ENCODE peak calls at places on chromosomes 6 and 20, in five cellular contexts. K is heart right ventricle, T is AG04450, Z is B cell, M is endothelial cell. X is an unnamed sample.

GRCh38 chr6:21882066-21882465 is 288.5 kb downstream of the SOX4 start:
- DNase-seq in K (no peak), T (no peak), Z (no peak), M (no peak), X (no peak)

GRCh38 chr6:34273242-34273805 is 24.5 kb upstream of the SMIM29 start:
- DNase-seq in K (peak; percentile 55), T (no peak), Z (peak; percentile 20), M (peak; percentile 74), X (no peak)

GRCh38 chr6:65259080-65259479 is 447.9 kb downstream of the EYS start:
- DNase-seq in K (no peak), T (peak; percentile 0), Z (no peak), M (no peak), X (no peak)

GRCh38 chr6:2971420-2972218 is at the start of gene SERPINB6:
- DNase-seq in K (peak; percentile 84), T (no peak), Z (peak; percentile 69), M (peak; percentile 42), X (no peak)

GRCh38 chr6:89243331-89243629 is 26.1 kb upstream of the GABRR1 start:
- DNase-seq in K (no peak), T (no peak), Z (no peak), M (no peak), X (no peak)

GRCh38 chr6:156174026-156174880 is 602.9 kb upstream of the ARID1B start:
- DNase-seq in K (no peak), T (no peak), Z (no peak), M (no peak), X (no peak)

GRCh38 chr20:25225642-25226432 is 22.0 kb upstream of the PYGB start:
- DNase-seq in K (no peak), T (no peak), Z (no peak), M (no peak), X (no peak)

GRCh38 chr6:148235446-148235845 is 107.2 kb upstream of the SASH1 start:
- DNase-seq in K (no peak), T (no peak), Z (no peak), M (no peak), X (no peak)

GRCh38 chr20:52859156-52859887 is 112.8 kb upstream of the TSHZ2 start:
- DNase-seq in K (no peak), T (no peak), Z (no peak), M (no peak), X (no peak)

GRCh38 chr6:105606871-105607421 is 204.1 kb upstream of the PREP start:
- DNase-seq in K (no peak), T (no peak), Z (no peak), M (no peak), X (no peak)

GRCh38 chr20:3473944-3474343 is 3.1 kb downstream of the ATRN start:
- DNase-seq in K (no peak), T (no peak), Z (no peak), M (no peak), X (no peak)

GRCh38 chr6:100465701-100466409 is 1.1 kb upstream of the SIM1 start:
- DNase-seq in K (no peak), T (no peak), Z (no peak), M (no peak), X (no peak)

GRCh38 chr6:118252474-118252873 is 295.6 kb upstream of the PLN start:
- DNase-seq in K (no peak), T (no peak), Z (no peak), M (no peak), X (no peak)

GRCh38 chr20:19835533-19836222 is 77.6 kb downstream of the RIN2 start:
- DNase-seq in K (peak; percentile 40), T (no peak), Z (no peak), M (no peak), X (no peak)

GRCh38 chr20:38225900-38226263 is 34.7 kb downstream of the KIAA1755 start:
- DNase-seq in K (no peak), T (no peak), Z (no peak), M (no peak), X (no peak)

GRCh38 chr6:108957221-108957620 is 109.0 kb downstream of the ARMC2 start:
- DNase-seq in K (no peak), T (no peak), Z (no peak), M (no peak), X (no peak)

GRCh38 chr6:71452709-71453108 is 164.1 kb downstream of the OGFRL1 start:
- DNase-seq in K (no peak), T (no peak), Z (no peak), M (no peak), X (no peak)

GRCh38 chr6:40631760-40632159 is 44.6 kb upstream of the LRFN2 start:
- DNase-seq in K (no peak), T (no peak), Z (no peak), M (no peak), X (no peak)

GRCh38 chr6:34462561-34462971 is 3.3 kb upstream of the PACSIN1 start:
- DNase-seq in K (peak; percentile 60), T (no peak), Z (no peak), M (no peak), X (no peak)

GRCh38 chr20:51008718-51009117 is 14.2 kb downstream of the KCNG1 start:
- DNase-seq in K (no peak), T (no peak), Z (no peak), M (no peak), X (no peak)

GRCh38 chr20:37295001-37295400 is 5.5 kb downstream of the MANBAL start:
- DNase-seq in K (no peak), T (peak; percentile 87), Z (no peak), M (no peak), X (no peak)

GRCh38 chr6:19753822-19754221 is 83.3 kb upstream of the ID4 start:
- DNase-seq in K (no peak), T (no peak), Z (no peak), M (no peak), X (no peak)

GRCh38 chr20:4516851-4517250 is 204.9 kb upstream of the PRND start:
- DNase-seq in K (no peak), T (no peak), Z (no peak), M (no peak), X (no peak)

GRCh38 chr20:54456972-54457371 is 18.4 kb upstream of the DOK5 start:
- DNase-seq in K (no peak), T (no peak), Z (no peak), M (no peak), X (no peak)
- TF ChIP-seq CTCF in K (peak; percentile 16), T (no peak), Z (no peak), M (no peak), X (no peak)

DNA sequence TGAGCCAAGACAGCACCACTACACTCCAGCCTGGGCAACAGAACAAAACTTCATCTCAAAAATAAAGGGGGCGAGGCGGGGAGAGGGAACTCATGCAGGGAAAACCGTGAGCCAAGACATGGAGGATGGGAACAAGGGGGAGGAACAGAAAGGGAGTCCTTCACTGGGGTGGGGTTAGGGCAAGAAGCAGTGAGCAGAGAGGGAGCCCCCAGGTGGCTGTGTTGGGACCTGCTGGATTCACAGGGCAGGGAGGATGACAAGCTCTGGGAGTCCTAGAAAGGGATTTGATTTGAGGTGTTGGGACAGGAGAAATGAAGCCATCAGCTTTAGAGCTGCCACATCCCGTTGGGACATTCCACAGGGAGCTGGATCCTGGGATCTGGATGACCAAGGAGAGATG is 90.6 kb upstream of the TOP1 start:
- DNase-seq in K (no peak), T (no peak), Z (no peak), M (no peak), X (no peak)
- TF ChIP-seq CTCF in K (no peak), T (no peak), Z (no peak), M (no peak), X (no peak)

GRCh38 chr20:34585019-34585418 is 26.5 kb downstream of the MAP1LC3A start:
- DNase-seq in K (no peak), T (no peak), Z (no peak), M (no peak), X (no peak)

GRCh38 chr20:34582911-34583310 is 24.4 kb downstream of the MAP1LC3A start:
- DNase-seq in K (no peak), T (no peak), Z (no peak), M (no peak), X (no peak)

GRCh38 chr20:34582221-34582620 is 23.7 kb downstream of the MAP1LC3A start:
- DNase-seq in K (no peak), T (no peak), Z (no peak), M (no peak), X (no peak)

GRCh38 chr20:34581341-34582189 is 23.0 kb downstream of the MAP1LC3A start:
- DNase-seq in K (no peak), T (no peak), Z (no peak), M (no peak), X (no peak)

GRCh38 chr20:34583524-34583923 is 25.0 kb downstream of the MAP1LC3A start:
- DNase-seq in K (peak; percentile 47), T (no peak), Z (no peak), M (no peak), X (no peak)
- TF ChIP-seq CTCF in K (no peak), T (no peak), Z (no peak), M (no peak), X (no peak)

GRCh38 chr6:134873500-134874388 is 76.2 kb downstream of the ALDH8A1 start:
- DNase-seq in K (no peak), T (no peak), Z (no peak), M (no peak), X (peak; percentile 11)

GRCh38 chr6:134878136-134878535 is 71.8 kb downstream of the ALDH8A1 start:
- DNase-seq in K (no peak), T (no peak), Z (no peak), M (no peak), X (no peak)

GRCh38 chr6:134870677-134871498 is 79.0 kb downstream of the ALDH8A1 start:
- DNase-seq in K (no peak), T (peak; percentile 65), Z (no peak), M (no peak), X (no peak)

GRCh38 chr6:134880487-134881190 is 69.3 kb downstream of the ALDH8A1 start:
- DNase-seq in K (no peak), T (no peak), Z (no peak), M (no peak), X (no peak)

GRCh38 chr6:134875367-134875766 is 74.5 kb downstream of the ALDH8A1 start:
- DNase-seq in K (no peak), T (no peak), Z (no peak), M (no peak), X (no peak)
- TF ChIP-seq CTCF in K (no peak), T (no peak), Z (no peak), M (no peak), X (no peak)

GRCh38 chr6:16964553-16965499 is 137.0 kb upstream of the STMND1 start:
- DNase-seq in K (peak; percentile 70), T (peak; percentile 29), Z (no peak), M (peak; percentile 78), X (peak; percentile 56)
- TF ChIP-seq CTCF in K (peak; percentile 87), T (peak; percentile 94), Z (peak; percentile 49), M (peak; percentile 91), X (peak; percentile 67)

GRCh38 chr6:169487579-169488205 is 214.1 kb downstream of the WDR27 start:
- DNase-seq in K (no peak), T (no peak), Z (no peak), M (no peak), X (no peak)
- TF ChIP-seq CTCF in K (peak; percentile 40), T (peak; percentile 39), Z (no peak), M (no peak), X (no peak)